ENCODE peak calls at places on chromosomes 13 and 19, in eight cellular contexts. K is CD4-positive, CD25-positive, alpha-beta regulatory T cell; E is upper lobe of right lung; R is tibial nerve; M is neuronal stem cell; T is stomach; O is right lobe of liver; Q is heart left ventricle. N is an unnamed sample.

GRCh38 chr13:29886446-29886845 is 36.0 kb upstream of the UBL3 start:
- DNase-seq in K (no peak), E (no peak), R (no peak), M (no peak), T (no peak), O (no peak), Q (no peak), N (no peak)

GRCh38 chr19:13055213-13056051 is 47.2 kb downstream of the LYL1 start:
- DNase-seq in K (no peak), E (peak; percentile 83), R (peak; percentile 83), M (no peak), T (peak; percentile 52), O (no peak), Q (peak; percentile 84), N (no peak)

GRCh38 chr13:52830946-52831345 is 17.5 kb downstream of the PCDH8 start:
- DNase-seq in K (no peak), E (no peak), R (no peak), M (no peak), T (no peak), O (no peak), Q (no peak), N (no peak)

GRCh38 chr13:51318876-51319275 is 20.6 kb upstream of the SERPINE3 start:
- DNase-seq in K (no peak), E (no peak), R (no peak), M (no peak), T (no peak), O (no peak), Q (no peak), N (no peak)

GRCh38 chr19:35269425-35270117 is 809 bp downstream of the USF2 start:
- DNase-seq in K (peak; percentile 76), E (peak; percentile 94), R (peak; percentile 77), M (peak; percentile 76), T (peak; percentile 90), O (peak; percentile 93), Q (peak; percentile 89), N (peak; percentile 89)

GRCh38 chr13:106348032-106348431 is 187.4 kb downstream of the EFNB2 start:
- DNase-seq in K (no peak), E (no peak), R (no peak), M (peak; percentile 58), T (no peak), O (no peak), Q (no peak), N (no peak)

GRCh38 chr13:78131811-78132210 is 213.2 kb upstream of the EDNRB start:
- DNase-seq in K (no peak), E (no peak), R (no peak), M (no peak), T (no peak), O (no peak), Q (no peak), N (no peak)

GRCh38 chr19:1860133-1860775 is 3.1 kb downstream of the KLF16 start:
- DNase-seq in K (peak; percentile 62), E (no peak), R (no peak), M (peak; percentile 78), T (no peak), O (peak; percentile 80), Q (peak; percentile 78), N (no peak)

GRCh38 chr13:80274643-80275042 is 66.3 kb downstream of the SPRY2 start:
- DNase-seq in K (no peak), E (no peak), R (no peak), M (no peak), T (no peak), O (no peak), Q (no peak), N (no peak)

GRCh38 chr19:1416014-1416841 is 8.8 kb downstream of the DAZAP1 start:
- DNase-seq in K (no peak), E (no peak), R (no peak), M (no peak), T (no peak), O (no peak), Q (no peak), N (no peak)

GRCh38 chr19:32543107-32543900 is 37.7 kb upstream of the PDCD5 start:
- DNase-seq in K (no peak), E (no peak), R (no peak), M (no peak), T (no peak), O (no peak), Q (no peak), N (no peak)

GRCh38 chr13:91105270-91105669 is 242.2 kb upstream of the MIR17HG start:
- DNase-seq in K (no peak), E (no peak), R (no peak), M (no peak), T (no peak), O (no peak), Q (no peak), N (no peak)

GRCh38 chr13:52949744-52950143 is 78.9 kb upstream of the OLFM4 start:
- DNase-seq in K (no peak), E (no peak), R (no peak), M (no peak), T (no peak), O (no peak), Q (no peak), N (peak; percentile 62)

GRCh38 chr13:51323824-51324511 is 15.5 kb upstream of the SERPINE3 start:
- DNase-seq in K (no peak), E (no peak), R (no peak), M (no peak), T (no peak), O (no peak), Q (no peak), N (no peak)

GRCh38 chr19:23415561-23416191 is 20.4 kb upstream of the ZNF91 start:
- DNase-seq in K (no peak), E (peak; percentile 69), R (no peak), M (peak; percentile 84), T (no peak), O (no peak), Q (peak; percentile 36), N (no peak)

GRCh38 chr13:35996360-35996759 is 134.8 kb downstream of the DCLK1 start:
- DNase-seq in K (no peak), E (no peak), R (no peak), M (no peak), T (no peak), O (no peak), Q (no peak), N (no peak)

GRCh38 chr19:16516923-16517610 is 20.9 kb downstream of the C19orf44 start:
- DNase-seq in K (no peak), E (no peak), R (no peak), M (no peak), T (no peak), O (no peak), Q (no peak), N (no peak)

GRCh38 chr19:7831452-7831851 is 1.4 kb downstream of the EVI5L start:
- DNase-seq in K (no peak), E (no peak), R (no peak), M (peak; percentile 38), T (peak; percentile 38), O (no peak), Q (no peak), N (no peak)

GRCh38 chr19:18173054-18173571 is 500 bp upstream of the IFI30 start:
- DNase-seq in K (no peak), E (peak; percentile 91), R (no peak), M (no peak), T (no peak), O (peak; percentile 74), Q (peak; percentile 71), N (no peak)

GRCh38 chr13:75792526-75793187 is 156.5 kb downstream of the LMO7 start:
- DNase-seq in K (no peak), E (no peak), R (no peak), M (no peak), T (no peak), O (no peak), Q (peak; percentile 36), N (no peak)
- H3K4me3 ChIP-seq in K (no peak overlapping the region), E (no peak overlapping the region), R (no peak overlapping the region), M (no peak overlapping the region), T (no peak overlapping the region), O (no peak overlapping the region), Q (no peak overlapping the region), N (no peak overlapping the region)

GRCh38 chr19:33621065-33621785 is 528 bp upstream of the CHST8 start:
- DNase-seq in K (no peak), E (no peak), R (no peak), M (no peak), T (no peak), O (no peak), Q (no peak), N (no peak)

GRCh38 chr19:33616346-33616745 is 5.4 kb upstream of the CHST8 start:
- DNase-seq in K (no peak), E (peak; percentile 19), R (no peak), M (no peak), T (no peak), O (no peak), Q (no peak), N (no peak)

GRCh38 chr19:33616857-33617256 is 4.9 kb upstream of the CHST8 start:
- DNase-seq in K (no peak), E (no peak), R (no peak), M (no peak), T (no peak), O (no peak), Q (no peak), N (no peak)

GRCh38 chr19:33620611-33621010 is 1.1 kb upstream of the CHST8 start:
- DNase-seq in K (no peak), E (no peak), R (no peak), M (no peak), T (no peak), O (no peak), Q (no peak), N (no peak)

GRCh38 chr19:33618884-33619283 is 2.9 kb upstream of the CHST8 start:
- DNase-seq in K (no peak), E (peak; percentile 21), R (no peak), M (no peak), T (no peak), O (no peak), Q (no peak), N (no peak)
- H3K27ac ChIP-seq in K (no peak overlapping the region), E (no peak overlapping the region), R (no peak overlapping the region), M (no peak overlapping the region), T (no peak overlapping the region), O (no peak overlapping the region), Q (no peak overlapping the region), N (no peak overlapping the region)

DNA sequence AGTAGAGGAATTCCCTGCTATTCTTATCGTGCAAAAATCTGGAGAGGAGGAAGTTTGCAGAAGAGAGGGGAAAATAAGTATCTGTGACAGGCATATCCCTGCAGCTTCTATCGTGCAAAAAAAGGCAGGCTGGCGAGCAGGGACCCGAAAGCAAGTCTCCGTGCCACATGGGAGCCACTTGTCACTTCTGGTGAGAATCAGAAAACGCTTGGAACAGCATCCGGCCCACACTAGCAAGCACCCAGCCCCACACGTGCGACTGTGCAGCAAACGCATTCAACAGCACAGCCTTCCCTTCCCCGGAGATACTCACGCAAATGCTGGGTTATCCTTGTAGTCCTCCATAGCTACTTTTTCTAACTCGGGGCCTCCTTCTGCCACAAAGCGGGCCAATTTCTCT is 16.9 kb downstream of the SUGP1 start:
- DNase-seq in K (no peak), E (no peak), R (no peak), M (no peak), T (no peak), O (no peak), Q (no peak), N (no peak)
- H3K4me3 ChIP-seq in K (no peak overlapping the region), E (no peak overlapping the region), R (no peak overlapping the region), M (peak overlapping the region; percentile 35), T (no peak overlapping the region), O (no peak overlapping the region), Q (no peak overlapping the region), N (no peak overlapping the region)

DNA sequence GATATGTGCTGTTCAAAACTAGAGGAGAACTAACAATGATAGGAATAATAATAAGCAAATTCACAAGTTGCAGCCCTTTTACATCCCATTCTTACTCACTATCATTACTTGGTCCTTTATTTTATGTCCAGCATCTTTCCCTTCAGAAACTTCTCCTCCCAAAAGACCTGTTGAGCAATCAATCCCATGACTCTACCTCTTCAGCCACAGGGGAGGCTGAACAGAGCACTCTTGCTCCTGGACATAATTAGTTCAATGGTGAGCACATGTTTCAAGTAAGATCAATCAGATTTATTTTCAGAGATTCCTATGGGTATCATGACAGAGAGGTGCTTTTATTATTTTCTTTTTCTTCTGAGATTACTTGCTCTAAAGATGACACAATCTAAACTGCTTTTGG is 260.0 kb downstream of the COG6 start:
- DNase-seq in K (no peak), E (no peak), R (no peak), M (no peak), T (no peak), O (no peak), Q (no peak), N (no peak)
- H3K27ac ChIP-seq in K (no peak overlapping the region), E (no peak overlapping the region), R (no peak overlapping the region), M (no peak overlapping the region), T (no peak overlapping the region), O (no peak overlapping the region), Q (no peak overlapping the region), N (no peak overlapping the region)

N was measured in dorsolateral prefrontal cortex.